ENCODE peak calls at places on chromosomes 16 and 17, in ten cellular contexts. N is Peyer's patch, D is HepG2, A is trophoblast cell, Q is cardiac muscle cell, V is small intestine, I is stomach, B is epithelial cell of esophagus, M is HFF-Myc, C is tibial artery. F is an unnamed sample.

GRCh38 chr17:64315032-64315490 is 52.0 kb upstream of the TEX2 start:
- DNase-seq in C (peak; percentile 95), M (no peak), D (no peak), N (peak; percentile 25), A (no peak), Q (no peak), I (peak; percentile 79), B (no peak), V (no peak), F (no peak)

GRCh38 chr17:2564876-2565275 is 28.6 kb upstream of the PAFAH1B1 start:
- DNase-seq in V (peak; percentile 63), M (no peak), B (peak; percentile 92), D (peak; percentile 30), C (no peak), A (no peak), N (no peak), Q (no peak), I (peak; percentile 47), F (no peak)

GRCh38 chr16:84418056-84418849 is 49.9 kb downstream of the ATP2C2 start:
- DNase-seq in M (no peak), C (no peak), Q (no peak), D (no peak), I (no peak), N (no peak), A (no peak), B (no peak), V (no peak), F (no peak)

GRCh38 chr16:76235025-76235424 is 42.2 kb upstream of the CNTNAP4 start:
- DNase-seq in B (no peak), Q (no peak), M (no peak), N (no peak), A (no peak), V (no peak), C (no peak), D (no peak), I (no peak), F (no peak)

GRCh38 chr16:56451753-56452689 is 667 bp downstream of the OGFOD1 start:
- DNase-seq in D (peak; percentile 75), N (no peak), C (peak; percentile 26), A (peak; percentile 17), I (no peak), Q (peak; percentile 75), B (peak; percentile 60), M (peak; percentile 14), V (peak; percentile 62), F (no peak)

GRCh38 chr16:67775273-67775672 is 31.1 kb downstream of the RANBP10 start:
- DNase-seq in A (peak; percentile 50), C (no peak), N (no peak), D (no peak), V (no peak), I (no peak), Q (no peak), M (no peak), B (no peak), F (no peak)

GRCh38 chr16:56679813-56680212 is 2.5 kb upstream of the MT1X start:
- DNase-seq in N (no peak), D (peak; percentile 23), A (no peak), C (no peak), B (peak; percentile 48), V (no peak), M (no peak), Q (no peak), I (no peak), F (no peak)

GRCh38 chr16:86199871-86200700 is 301.1 kb downstream of the IRF8 start:
- DNase-seq in N (no peak), I (no peak), Q (no peak), B (no peak), A (no peak), M (no peak), V (no peak), D (no peak), C (no peak), F (no peak)

GRCh38 chr17:82551779-82552457 is 32.4 kb downstream of the FOXK2 start:
- DNase-seq in I (peak; percentile 81), A (peak; percentile 82), N (peak; percentile 76), B (peak; percentile 81), Q (peak; percentile 76), V (peak; percentile 79), C (peak; percentile 78), D (peak; percentile 65), M (no peak), F (peak; percentile 50)

GRCh38 chr16:28974007-28974436 is 556 bp upstream of the SPNS1 start:
- DNase-seq in M (peak; percentile 29), Q (peak; percentile 85), B (peak; percentile 61), A (peak; percentile 57), C (peak; percentile 50), D (peak; percentile 70), V (peak; percentile 53), N (peak; percentile 43), I (peak; percentile 44), F (no peak)

GRCh38 chr16:84183911-84184310 is 2.9 kb downstream of the TAF1C start:
- DNase-seq in Q (no peak), A (no peak), M (no peak), I (no peak), V (no peak), D (no peak), N (no peak), B (peak; percentile 21), C (no peak), F (no peak)

GRCh38 chr17:57662021-57662420 is 83.1 kb downstream of the CCDC182 start:
- DNase-seq in C (no peak), A (no peak), N (no peak), V (no peak), Q (no peak), B (no peak), M (no peak), I (no peak), D (no peak), F (no peak)

GRCh38 chr16:80260906-80261311 is 279.9 kb upstream of the DYNLRB2 start:
- DNase-seq in D (no peak), B (peak; percentile 17), N (no peak), A (no peak), M (no peak), V (peak; percentile 90), Q (no peak), C (no peak), I (no peak), F (no peak)

GRCh38 chr16:19389246-19389645 is 28.4 kb upstream of the TMC5 start:
- DNase-seq in B (peak; percentile 66), D (peak; percentile 74), V (peak; percentile 88), Q (peak; percentile 53), N (peak; percentile 39), M (no peak), I (peak; percentile 83), C (no peak), A (no peak), F (peak; percentile 45)

GRCh38 chr17:329794-330420 is 22.7 kb downstream of the RPH3AL start:
- DNase-seq in D (no peak), B (no peak), N (no peak), C (no peak), A (no peak), I (no peak), Q (no peak), M (no peak), V (no peak), F (no peak)

GRCh38 chr16:86618431-86619262 is 40.3 kb downstream of the FOXL1 start:
- DNase-seq in N (no peak), B (no peak), V (no peak), Q (no peak), A (no peak), M (no peak), C (no peak), I (no peak), D (no peak), F (no peak)

GRCh38 chr17:44911133-44912001 is 3.9 kb downstream of the GFAP start:
- DNase-seq in I (peak; percentile 73), A (peak; percentile 58), B (peak; percentile 39), V (peak; percentile 62), N (peak; percentile 43), Q (peak; percentile 89), C (peak; percentile 52), D (peak; percentile 74), M (no peak), F (no peak)

GRCh38 chr16:28211758-28212531 is at the start of gene XPO6:
- DNase-seq in V (peak; percentile 89), D (peak; percentile 86), A (peak; percentile 94), C (peak; percentile 92), I (peak; percentile 98), B (peak; percentile 95), M (peak; percentile 73), Q (peak; percentile 97), N (peak; percentile 97), F (peak; percentile 92)

GRCh38 chr17:81898029-81898866 is 3.8 kb upstream of the NPB start:
- DNase-seq in A (peak; percentile 94), C (no peak), Q (no peak), N (no peak), V (no peak), M (no peak), D (no peak), I (no peak), B (peak; percentile 95), F (no peak)

GRCh38 chr17:50477976-50478375 is 684 bp upstream of the RSAD1 start:
- DNase-seq in N (no peak), V (no peak), I (no peak), D (no peak), C (no peak), M (no peak), A (no peak), B (no peak), Q (no peak), F (no peak)
- H3K4me3 ChIP-seq in N (no peak overlapping the region), V (no peak overlapping the region), I (peak overlapping the region; percentile 74), D (peak overlapping the region; percentile 82), C (peak overlapping the region; percentile 80), M (peak overlapping the region; percentile 88), A (no peak overlapping the region), B (no peak overlapping the region), Q (no peak overlapping the region), F (peak overlapping the region; percentile 94)

GRCh38 chr16:2924901-2925820 is 13.4 kb downstream of the FLYWCH1 start:
- DNase-seq in D (no peak), B (peak; percentile 83), V (no peak), I (no peak), A (no peak), N (no peak), C (no peak), M (no peak), Q (peak; percentile 39), F (no peak)
- H3K4me3 ChIP-seq in D (no peak overlapping the region), B (no peak overlapping the region), V (no peak overlapping the region), I (no peak overlapping the region), A (no peak overlapping the region), N (no peak overlapping the region), C (no peak overlapping the region), M (no peak overlapping the region), Q (no peak overlapping the region), F (no peak overlapping the region)

DNA sequence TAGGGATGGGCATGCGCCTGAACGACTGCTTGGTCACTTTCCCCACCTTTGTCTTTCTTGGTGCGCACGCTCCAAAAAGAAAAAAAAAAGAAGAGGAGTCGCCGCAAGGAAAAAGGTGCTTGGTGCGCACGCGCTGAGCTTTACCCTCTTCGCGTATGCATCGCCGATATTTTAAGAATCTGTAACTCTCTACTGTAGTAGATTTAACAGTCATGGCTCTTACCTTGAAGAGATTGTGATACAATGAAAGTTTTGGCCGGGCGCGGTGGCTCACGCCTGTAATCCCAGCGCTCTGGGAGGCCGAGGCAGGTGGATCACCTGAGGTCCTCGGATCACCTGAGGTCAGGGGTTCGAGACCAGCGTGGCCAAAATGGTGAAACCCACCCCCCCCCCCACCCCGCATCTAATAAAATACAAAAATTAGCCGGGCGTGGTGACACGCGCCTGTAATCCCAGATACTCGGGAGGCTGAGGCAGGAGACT is 609 bp upstream of the FXR2 start:
- DNase-seq in A (no peak), C (no peak), Q (no peak), B (no peak), M (no peak), V (no peak), N (no peak), I (no peak), D (no peak), F (no peak)
- H3K4me3 ChIP-seq in A (peak overlapping the region; percentile 51), C (peak overlapping the region; percentile 82), Q (peak overlapping the region; percentile 30), B (peak overlapping the region; percentile 46), M (peak overlapping the region; percentile 88), V (peak overlapping the region; percentile 16), N (peak overlapping the region; percentile 77), I (peak overlapping the region; percentile 43), D (peak overlapping the region; percentile 66), F (peak overlapping the region; percentile 61)

GRCh38 chr17:30401097-30401496 is 22.4 kb downstream of the CPD start:
- DNase-seq in M (no peak), N (no peak), V (no peak), I (no peak), Q (no peak), D (no peak), C (no peak), A (no peak), B (no peak), F (no peak)
- H3K4me3 ChIP-seq in M (no peak overlapping the region), N (no peak overlapping the region), V (no peak overlapping the region), I (no peak overlapping the region), Q (no peak overlapping the region), D (no peak overlapping the region), C (no peak overlapping the region), A (no peak overlapping the region), B (no peak overlapping the region), F (no peak overlapping the region)

F was measured in Jurkat, Clone E6-1.